ENCODE peak calls at places on chromosomes 2 and 18, in six cellular contexts. T is prostate gland, Z is heart right ventricle, B is NB4, P is suprapubic skin, A is mesenchymal stem cell. M is an unnamed sample.

GRCh38 chr2:159875083-159875482 is 77.1 kb upstream of the CD302 start:
- DNase-seq in T (no peak), Z (no peak), B (peak), P (no peak), A (no peak), M (no peak)

GRCh38 chr2:47076586-47077441 is 78.3 kb downstream of the STPG4 start:
- DNase-seq in T (no peak), Z (no peak), B (no peak), P (no peak), A (peak), M (peak)

GRCh38 chr2:78589871-78590270 is 435.6 kb upstream of the REG3G start:
- DNase-seq in T (no peak), Z (no peak), B (no peak), P (no peak), A (no peak), M (no peak)

GRCh38 chr2:173652311-173652710 is 297.6 kb downstream of the CDCA7 start:
- DNase-seq in T (no peak), Z (no peak), B (no peak), P (no peak), A (peak), M (no peak)

GRCh38 chr2:138818479-138818878 is 38.3 kb upstream of the NXPH2 start:
- DNase-seq in T (no peak), Z (no peak), B (no peak), P (no peak), A (no peak), M (no peak)

GRCh38 chr18:5173216-5173615 is 23.8 kb downstream of the AKAIN1 start:
- DNase-seq in T (no peak), Z (no peak), B (no peak), P (no peak), A (no peak), M (no peak)

GRCh38 chr2:66596229-66596628 is 161.3 kb downstream of the MEIS1 start:
- DNase-seq in T (no peak), Z (no peak), B (no peak), P (no peak), A (peak), M (no peak)

GRCh38 chr2:216108310-216108966 is 710 bp upstream of the XRCC5 start:
- DNase-seq in T (no peak), Z (no peak), B (peak), P (no peak), A (no peak), M (no peak)

DNA sequence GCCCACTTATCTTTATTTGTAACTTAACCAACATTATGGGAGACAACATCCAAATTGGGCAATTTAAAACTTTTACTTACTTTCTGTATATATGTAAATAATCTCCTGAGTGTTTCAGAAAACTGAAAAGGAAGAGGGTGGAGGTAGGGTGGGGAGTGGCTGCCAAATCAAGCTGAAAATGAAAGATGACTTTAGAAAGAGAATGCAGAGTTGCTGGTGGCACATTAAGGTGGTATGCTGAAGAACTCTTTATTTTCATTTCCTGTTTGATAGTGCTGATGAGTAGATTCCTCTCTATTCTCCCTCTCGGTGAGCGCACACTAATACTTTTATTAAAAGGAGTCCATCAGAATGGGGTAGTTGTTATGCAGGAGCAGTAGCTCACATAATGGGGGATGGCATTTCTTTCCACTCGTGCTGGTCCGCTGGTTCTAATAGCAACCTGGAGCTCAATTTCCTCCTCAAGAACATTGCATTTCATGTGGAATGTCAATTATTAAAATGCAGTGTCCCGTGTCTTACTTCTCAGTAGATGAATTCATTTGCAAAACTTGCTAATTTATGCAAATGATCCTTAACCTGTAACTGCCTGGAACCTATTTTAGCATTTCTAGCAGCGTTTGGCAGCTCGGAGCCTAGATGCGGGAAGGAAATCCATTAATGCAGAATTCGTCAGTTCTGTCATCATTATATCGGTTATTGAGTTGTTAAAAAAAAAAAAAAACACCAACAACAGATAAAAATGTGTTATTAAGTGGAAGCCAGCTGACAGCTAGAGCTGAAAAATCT is 466.9 kb upstream of the HNRNPA3 start:
- DNase-seq in T (no peak), Z (no peak), B (no peak), P (no peak), A (no peak), M (no peak)
- H3K4me3 ChIP-seq in T (no peak), Z (no peak), B (no peak), P (no peak), A (no peak), M (no peak)

GRCh38 chr18:34494359-34494696 is 215.8 kb upstream of the DTNA start:
- DNase-seq in T (no peak), Z (peak), B (no peak), P (no peak), A (no peak), M (peak)
- H3K4me3 ChIP-seq in T (peak), Z (peak), B (no peak), P (peak), A (peak), M (peak)

DNA sequence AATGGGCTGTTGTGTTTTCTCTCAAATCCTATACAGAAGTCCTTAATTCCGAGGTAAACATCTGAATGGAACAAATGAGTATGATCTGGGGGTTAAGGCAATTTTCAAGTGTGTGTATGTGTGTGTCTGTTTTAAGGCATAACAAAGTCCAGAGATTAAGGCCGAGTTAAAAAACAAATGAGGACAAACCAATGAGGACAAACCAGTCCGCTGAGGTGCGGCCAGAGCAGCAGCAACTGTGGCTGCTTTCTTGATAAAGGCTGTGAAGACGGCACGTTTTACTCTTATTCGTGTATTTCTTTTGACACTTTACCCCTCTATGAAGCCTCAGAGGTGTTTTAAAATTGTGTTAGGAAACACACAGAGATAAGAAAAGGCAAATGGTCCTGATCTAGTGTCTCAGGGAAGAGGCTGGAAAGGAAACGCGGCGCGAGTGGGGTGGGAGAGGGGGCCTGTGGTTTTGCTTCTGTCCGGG is 495 bp upstream of the GULP1 start:
- DNase-seq in T (no peak), Z (no peak), B (no peak), P (no peak), A (peak), M (no peak)
- H3K4me3 ChIP-seq in T (peak), Z (peak), B (no peak), P (peak), A (peak), M (peak)

GRCh38 chr2:20168048-20168726 is 56.7 kb downstream of the SDC1 start:
- DNase-seq in T (peak), Z (no peak), B (no peak), P (peak), A (no peak), M (peak)

GRCh38 chr2:20164734-20165242 is 60.1 kb downstream of the SDC1 start:
- DNase-seq in T (no peak), Z (no peak), B (no peak), P (no peak), A (peak), M (peak)

GRCh38 chr2:20167356-20167755 is 57.6 kb downstream of the SDC1 start:
- DNase-seq in T (no peak), Z (no peak), B (no peak), P (peak), A (no peak), M (peak)

GRCh38 chr2:20164061-20164733 is 60.7 kb downstream of the SDC1 start:
- DNase-seq in T (no peak), Z (no peak), B (peak), P (peak), A (peak), M (peak)

GRCh38 chr2:20165677-20166509 is 59.0 kb downstream of the SDC1 start:
- DNase-seq in T (no peak), Z (no peak), B (no peak), P (peak), A (no peak), M (peak)
- H3K4me3 ChIP-seq in T (no peak), Z (no peak), B (no peak), P (no peak), A (no peak), M (no peak)

DNA sequence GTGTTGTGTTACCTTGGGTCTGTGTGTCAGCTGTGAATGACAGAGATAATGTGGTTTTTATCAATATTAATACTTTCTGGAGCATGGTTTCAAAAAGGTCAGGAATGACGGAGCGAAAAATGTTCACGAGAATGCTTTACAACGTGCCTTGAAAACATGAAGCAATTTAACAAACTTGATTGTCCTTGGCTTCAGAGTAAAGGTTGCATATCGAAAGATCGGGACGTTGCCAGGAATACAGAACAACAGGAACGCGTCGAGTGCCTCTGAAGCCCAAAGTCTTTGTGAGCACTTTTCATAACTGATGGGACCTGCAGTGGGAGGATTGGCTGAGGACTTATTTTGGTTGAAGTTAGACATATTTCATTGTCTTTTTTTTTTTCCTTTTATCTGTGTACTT is 206.1 kb downstream of the ZNF407 start:
- DNase-seq in T (no peak), Z (no peak), B (no peak), P (no peak), A (no peak), M (no peak)
- H3K4me3 ChIP-seq in T (no peak), Z (peak), B (no peak), P (no peak), A (peak), M (no peak)

DNA sequence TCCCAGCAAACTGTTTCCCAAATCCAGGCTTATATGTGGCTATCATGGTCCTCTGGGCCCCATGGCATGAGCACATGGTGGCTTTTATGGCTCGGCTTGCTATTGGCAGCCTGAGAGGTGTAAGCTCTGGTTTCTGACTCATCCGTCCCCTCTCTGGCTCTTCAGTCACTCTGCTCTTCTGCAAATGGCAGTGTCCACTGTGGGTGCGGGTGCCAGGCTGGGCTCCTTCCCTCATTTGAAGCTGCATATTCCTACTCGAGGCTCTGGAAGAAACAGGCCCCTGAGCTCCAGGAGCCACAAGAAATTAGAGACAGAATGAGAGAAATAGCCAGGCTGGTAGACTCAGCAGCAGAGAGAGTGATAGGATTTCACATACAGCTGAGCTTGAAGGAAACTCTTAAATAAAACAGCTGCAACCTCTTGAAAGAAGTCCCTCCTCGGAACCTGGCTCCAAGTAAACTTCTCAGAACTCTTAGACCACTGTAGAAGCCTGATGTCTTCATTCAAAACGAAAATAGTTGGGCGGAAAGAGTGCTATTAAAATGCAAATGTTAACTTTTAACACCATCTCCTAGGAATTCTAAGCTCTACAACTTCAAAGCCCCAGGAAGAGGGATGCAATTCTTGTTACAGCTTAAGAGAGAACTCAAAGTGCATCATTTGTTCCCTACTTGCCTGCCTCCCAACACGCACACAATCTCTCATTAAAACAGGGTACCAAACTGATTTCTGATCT is 212.6 kb upstream of the SP5 start:
- DNase-seq in T (no peak), Z (no peak), B (no peak), P (no peak), A (peak), M (no peak)
- H3K4me3 ChIP-seq in T (no peak), Z (no peak), B (no peak), P (no peak), A (no peak), M (no peak)

GRCh38 chr18:8826971-8827370 is 121.6 kb downstream of the MTCL1 start:
- DNase-seq in T (no peak), Z (no peak), B (no peak), P (no peak), A (no peak), M (no peak)

GRCh38 chr18:8824846-8825245 is 119.5 kb downstream of the MTCL1 start:
- DNase-seq in T (no peak), Z (no peak), B (no peak), P (no peak), A (no peak), M (no peak)

GRCh38 chr18:8825273-8825672 is 119.9 kb downstream of the MTCL1 start:
- DNase-seq in T (no peak), Z (no peak), B (no peak), P (no peak), A (no peak), M (no peak)

GRCh38 chr18:8826514-8826913 is 121.2 kb downstream of the MTCL1 start:
- DNase-seq in T (no peak), Z (no peak), B (no peak), P (no peak), A (no peak), M (no peak)

GRCh38 chr18:8825729-8826375 is 120.5 kb downstream of the MTCL1 start:
- DNase-seq in T (no peak), Z (no peak), B (no peak), P (no peak), A (no peak), M (no peak)
- H3K4me3 ChIP-seq in T (no peak), Z (no peak), B (no peak), P (no peak), A (no peak), M (no peak)

DNA sequence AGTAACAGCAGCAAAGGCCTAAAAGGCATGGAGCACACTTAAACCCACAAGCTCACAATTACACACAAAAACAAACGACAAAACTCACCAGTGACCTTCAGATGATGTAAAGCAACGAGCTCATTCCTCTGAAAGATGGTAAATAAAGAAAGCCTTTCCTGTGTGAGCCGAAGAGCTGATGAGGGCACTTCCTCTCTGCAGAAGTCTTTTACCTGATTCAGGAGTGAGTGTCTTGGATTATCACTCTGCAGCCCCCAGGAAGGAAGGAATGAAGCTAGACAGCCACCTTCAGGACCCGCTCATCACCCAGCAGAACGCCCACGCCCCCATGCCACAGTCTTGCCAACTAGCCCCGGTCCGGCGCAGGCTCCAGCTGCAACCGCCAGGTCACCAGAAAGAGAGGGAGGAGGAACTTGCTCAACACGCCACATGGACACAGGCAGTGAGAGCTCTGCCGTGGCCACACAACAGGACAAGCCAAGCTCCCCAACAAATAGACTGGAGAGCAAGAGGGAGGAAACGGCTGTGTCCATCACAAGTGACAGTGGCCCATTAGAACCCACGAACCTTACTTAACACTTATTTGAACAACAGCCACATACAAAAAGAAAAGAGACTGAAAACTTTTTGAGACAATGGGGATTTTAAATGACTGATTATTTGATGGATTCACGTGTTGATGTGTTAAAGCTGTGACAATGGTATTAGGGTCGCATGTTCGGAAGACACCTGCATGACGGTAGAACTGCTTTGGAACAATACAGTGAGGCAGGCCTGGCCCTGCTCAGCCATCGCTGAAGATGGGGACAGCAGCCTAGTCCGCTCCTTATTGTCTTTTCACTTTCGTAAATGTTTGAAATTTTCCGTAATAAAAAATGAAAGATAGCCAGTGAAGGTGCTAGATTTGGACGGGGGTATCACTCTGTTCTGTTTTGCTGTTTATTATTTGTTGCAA is 127.3 kb downstream of the HDAC4 start:
- DNase-seq in T (no peak), Z (no peak), B (peak), P (peak), A (no peak), M (peak)
- H3K4me3 ChIP-seq in T (no peak), Z (no peak), B (peak), P (no peak), A (peak), M (no peak)

DNA sequence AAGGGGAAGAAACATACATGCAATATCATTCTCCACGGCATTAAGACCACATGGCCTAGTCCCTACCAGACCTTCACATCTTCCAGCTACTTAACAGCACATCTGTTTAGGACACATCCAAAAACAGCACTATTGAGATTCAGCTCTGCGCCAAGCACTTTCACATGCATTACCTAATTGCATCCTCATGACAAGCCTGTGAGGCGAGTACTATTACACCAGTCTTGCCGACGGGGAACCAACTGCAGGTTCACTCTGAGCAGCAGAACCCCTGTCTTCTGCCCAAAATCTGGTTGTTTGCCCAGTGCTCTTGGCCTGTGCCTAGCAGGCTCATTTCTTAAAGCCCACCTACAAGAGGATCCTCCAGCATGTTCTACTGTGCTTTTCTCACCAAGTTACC is 66.6 kb downstream of the AAK1 start:
- DNase-seq in T (no peak), Z (no peak), B (no peak), P (no peak), A (no peak), M (no peak)
- H3K4me3 ChIP-seq in T (no peak), Z (no peak), B (no peak), P (no peak), A (no peak), M (no peak)